ENCODE peak calls at places on chromosomes 1 and 21, in five cellular contexts. Z is HFF-Myc, S is H1, V is BJ, P is breast epithelium. C is an unnamed sample.

GRCh38 chr1:228782662-228783414 is 47.6 kb downstream of the RHOU start:
- DNase-seq in Z (no peak), S (no peak), P (no peak), V (no peak), C (no peak)

GRCh38 chr1:24281591-24281990 is 37.6 kb upstream of the GRHL3 start:
- DNase-seq in Z (no peak), V (no peak), S (no peak), P (no peak), C (no peak)

GRCh38 chr1:223802032-223802431 is 43.7 kb downstream of the TP53BP2 start:
- DNase-seq in Z (no peak), V (no peak), P (no peak), S (no peak), C (no peak)

GRCh38 chr1:241639653-241640148 is 468 bp downstream of the CHML start:
- DNase-seq in S (no peak), Z (no peak), V (no peak), P (no peak), C (no peak)

GRCh38 chr1:188817814-188818213 is 1659.8 kb downstream of the BRINP3 start:
- DNase-seq in Z (no peak), P (no peak), V (no peak), S (no peak), C (no peak)

GRCh38 chr1:983736-984475 is 2.0 kb upstream of the PERM1 start:
- DNase-seq in S (no peak), P (no peak), Z (no peak), V (no peak), C (no peak)

GRCh38 chr21:15692711-15693110 is 37.1 kb upstream of the USP25 start:
- DNase-seq in V (no peak), S (no peak), P (no peak), Z (no peak), C (no peak)

GRCh38 chr1:170660281-170660713 is 3.6 kb upstream of the PRRX1 start:
- DNase-seq in V (no peak), P (no peak), S (no peak), Z (no peak), C (no peak)

GRCh38 chr1:204301171-204301957 is 58.4 kb downstream of the PLEKHA6 start:
- DNase-seq in V (no peak), Z (no peak), P (peak), S (no peak), C (no peak)

GRCh38 chr1:184535191-184535970 is 148.6 kb downstream of the C1orf21 start:
- DNase-seq in P (no peak), S (no peak), Z (no peak), V (peak), C (peak)

GRCh38 chr1:3051270-3052268 is 17.4 kb upstream of the PRDM16 start:
- DNase-seq in Z (no peak), V (no peak), P (no peak), S (no peak), C (no peak)

GRCh38 chr1:61133048-61134019 is 51.0 kb downstream of the NFIA start:
- DNase-seq in V (no peak), P (no peak), S (no peak), Z (no peak), C (no peak)

GRCh38 chr1:241097479-241097878 is 259.5 kb downstream of the RGS7 start:
- DNase-seq in S (no peak), Z (no peak), V (no peak), P (no peak), C (no peak)

GRCh38 chr1:113947388-113948107 is 18.4 kb downstream of the HIPK1 start:
- DNase-seq in Z (no peak), S (no peak), P (no peak), V (no peak), C (no peak)

GRCh38 chr21:14263879-14264278 is 47.9 kb downstream of the RBM11 start:
- DNase-seq in P (no peak), Z (no peak), V (no peak), S (no peak), C (no peak)

GRCh38 chr1:151166506-151166956 is 587 bp downstream of the SCNM1 start:
- DNase-seq in Z (no peak), S (no peak), V (no peak), P (no peak), C (no peak)

GRCh38 chr1:192045038-192045575 is 113.2 kb upstream of the RGS18 start:
- DNase-seq in S (no peak), V (no peak), P (no peak), Z (no peak), C (no peak)

GRCh38 chr1:68479501-68479900 is 17.4 kb downstream of the DEPDC1 start:
- DNase-seq in V (no peak), P (no peak), S (no peak), Z (no peak), C (no peak)

GRCh38 chr1:153617677-153618076 is 1.6 kb upstream of the S100A14 start:
- DNase-seq in S (peak), V (no peak), P (no peak), Z (no peak), C (peak)
- TF ChIP-seq CTCF in S (peak), V (peak), P (peak), Z (peak), C (peak)

DNA sequence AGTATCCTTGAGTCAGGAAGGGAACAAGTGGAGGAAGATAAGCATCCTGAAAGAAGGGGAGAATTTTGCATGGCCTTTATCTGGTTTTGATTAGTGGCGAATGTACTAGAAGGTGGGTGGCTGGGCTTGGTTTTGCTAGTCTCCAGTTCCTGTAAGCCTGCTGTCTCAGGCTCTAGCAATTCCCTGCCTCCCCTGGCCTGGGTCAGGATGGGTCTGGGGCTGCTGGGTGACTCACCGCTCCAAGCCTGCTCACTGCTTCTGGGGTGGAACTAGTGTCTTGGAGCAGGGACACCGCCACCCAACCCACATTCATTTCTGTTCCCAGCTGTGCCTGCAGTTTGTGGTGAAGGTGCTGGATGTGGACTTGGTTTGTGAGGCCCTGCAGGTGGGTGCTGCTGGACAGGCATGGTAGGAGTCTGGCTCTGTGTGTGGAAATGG is 3.4 kb downstream of the BTBD19 start:
- DNase-seq in V (peak), Z (peak), S (no peak), P (no peak), C (peak)
- TF ChIP-seq CTCF in V (no peak), Z (no peak), S (no peak), P (no peak), C (no peak)

GRCh38 chr1:86938855-86939254 is 24.4 kb downstream of the HS2ST1 start:
- DNase-seq in Z (no peak), P (no peak), S (no peak), V (no peak), C (no peak)

GRCh38 chr1:86938450-86938849 is 24.0 kb downstream of the HS2ST1 start:
- DNase-seq in V (no peak), S (no peak), P (no peak), Z (no peak), C (no peak)

GRCh38 chr1:86942034-86942433 is 27.6 kb downstream of the HS2ST1 start:
- DNase-seq in Z (no peak), P (no peak), S (no peak), V (no peak), C (no peak)

GRCh38 chr1:86940599-86940998 is 26.2 kb downstream of the HS2ST1 start:
- DNase-seq in V (no peak), Z (no peak), S (no peak), P (no peak), C (no peak)

GRCh38 chr1:86939406-86939805 is 25.0 kb downstream of the HS2ST1 start:
- DNase-seq in Z (no peak), V (no peak), P (no peak), S (no peak), C (no peak)
- TF ChIP-seq CTCF in Z (no peak), V (no peak), P (no peak), S (no peak), C (no peak)

GRCh38 chr1:12095822-12096263 is 32.7 kb downstream of the TNFRSF8 start:
- DNase-seq in S (no peak), P (no peak), V (no peak), Z (peak), C (no peak)
- TF ChIP-seq CTCF in S (no peak), P (no peak), V (no peak), Z (no peak), C (no peak)

GRCh38 chr1:48568501-48568900 is 96.5 kb upstream of the SPATA6 start:
- DNase-seq in V (no peak), P (peak), S (no peak), Z (no peak), C (no peak)

GRCh38 chr1:48571303-48571987 is 99.4 kb upstream of the SPATA6 start:
- DNase-seq in V (no peak), S (no peak), P (peak), Z (no peak), C (no peak)

GRCh38 chr1:48576565-48576964 is 104.6 kb upstream of the SPATA6 start:
- DNase-seq in P (no peak), S (no peak), V (no peak), Z (no peak), C (no peak)

GRCh38 chr1:48572134-48572533 is 100.1 kb upstream of the SPATA6 start:
- DNase-seq in Z (no peak), P (no peak), V (no peak), S (no peak), C (no peak)

DNA sequence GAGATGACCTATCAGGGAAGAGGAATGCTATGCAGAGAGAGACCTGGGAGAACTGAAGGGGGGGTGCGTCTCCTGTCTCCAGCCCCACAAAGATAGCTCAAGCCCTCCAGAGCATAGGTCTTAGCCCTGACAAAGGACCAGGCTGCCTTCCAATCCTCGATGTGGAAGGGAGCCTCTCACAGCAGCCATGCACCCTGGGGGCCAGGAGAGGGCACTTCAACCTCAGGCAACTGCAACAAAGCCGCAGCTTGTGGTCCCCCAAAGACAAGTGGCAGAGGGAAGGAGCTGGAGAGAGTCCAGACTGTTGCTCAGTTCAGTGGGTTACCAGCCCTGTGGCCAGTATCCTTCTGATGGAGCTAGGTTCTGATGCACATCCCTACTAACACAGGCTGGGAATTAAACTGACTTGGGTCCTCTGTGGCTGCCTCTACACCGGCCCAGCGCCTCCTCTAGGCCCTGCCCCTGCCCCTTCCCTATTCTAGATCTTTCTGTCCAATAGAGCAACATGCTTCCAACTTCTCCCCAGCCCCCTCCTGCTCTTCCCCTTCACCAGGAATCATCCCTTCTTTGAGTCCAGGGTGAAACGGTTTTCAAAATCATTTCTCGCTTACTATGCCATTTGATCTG is 100.7 kb upstream of the SPATA6 start:
- DNase-seq in P (peak), V (no peak), S (peak), Z (peak), C (no peak)
- TF ChIP-seq CTCF in P (peak), V (peak), S (peak), Z (peak), C (peak)

GRCh38 chr1:9792156-9793042 is 31.4 kb downstream of the CLSTN1 start:
- DNase-seq in S (no peak), Z (no peak), V (no peak), P (no peak), C (peak)
- TF ChIP-seq CTCF in S (peak), Z (no peak), V (no peak), P (peak), C (no peak)

GRCh38 chr1:35452086-35452485 is 105.1 kb downstream of the KIAA0319L start:
- DNase-seq in Z (peak), V (peak), S (no peak), P (peak), C (peak)
- TF ChIP-seq CTCF in Z (no peak), V (peak), S (no peak), P (no peak), C (peak)

DNA sequence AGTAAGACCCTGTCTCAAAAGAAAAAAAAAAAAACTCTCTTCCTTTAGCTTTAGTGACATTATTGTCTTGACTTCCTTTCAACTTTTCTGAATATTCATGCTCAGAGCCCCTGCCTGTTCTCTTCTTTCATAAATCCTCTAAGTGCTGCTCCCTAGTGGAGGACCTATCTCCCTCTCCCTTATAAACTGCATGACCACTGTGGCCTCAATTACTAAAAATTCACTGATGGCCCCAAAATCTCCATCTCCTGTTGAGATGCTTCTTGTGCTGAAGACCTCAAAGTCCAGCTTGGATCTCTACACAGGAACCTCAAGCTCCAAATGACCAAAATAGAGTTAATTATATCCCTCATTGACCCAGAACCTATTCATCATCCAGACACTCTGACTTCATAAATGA is 7.8 kb downstream of the ITLN1 start:
- DNase-seq in S (no peak), Z (no peak), P (no peak), V (no peak), C (no peak)
- TF ChIP-seq CTCF in S (peak), Z (no peak), P (no peak), V (no peak), C (no peak)

C was measured in AG09319.